ENCODE peak calls at places on chromosomes 4 and X, in five cellular contexts. M is WTC11, G is endothelial cell, W is dorsolateral prefrontal cortex, E is endothelial cell of umbilical vein. V is an unnamed sample.

GRCh38 chrX:36856849-36857248 is 151.3 kb upstream of the FAM47C start:
- DNase-seq in E (no peak), W (no peak), G (no peak), M (no peak), V (no peak)

GRCh38 chr4:139011220-139011950 is 4.2 kb upstream of the NOCT start:
- DNase-seq in G (no peak), M (no peak), E (no peak), W (no peak), V (no peak)

GRCh38 chrX:154515803-154516654 is at the start of gene FAM3A:
- DNase-seq in M (peak), W (peak), G (peak), E (peak), V (peak)

GRCh38 chr4:4849524-4850193 is 9.8 kb upstream of the MSX1 start:
- DNase-seq in M (no peak), E (no peak), W (no peak), G (no peak), V (no peak)

GRCh38 chr4:12562016-12562415 is 922.1 kb downstream of the RAB28 start:
- DNase-seq in G (no peak), W (no peak), E (no peak), M (no peak), V (no peak)

GRCh38 chr4:114600066-114600552 is 1.5 kb downstream of the UGT8 start:
- DNase-seq in E (no peak), G (no peak), M (no peak), W (no peak), V (no peak)

GRCh38 chr4:37002625-37003024 is 241.9 kb upstream of the NWD2 start:
- DNase-seq in E (no peak), G (no peak), M (no peak), W (no peak), V (no peak)

GRCh38 chr4:8255698-8256441 is 13.7 kb upstream of the HTRA3 start:
- DNase-seq in M (no peak), W (no peak), G (no peak), E (no peak), V (no peak)

DNA sequence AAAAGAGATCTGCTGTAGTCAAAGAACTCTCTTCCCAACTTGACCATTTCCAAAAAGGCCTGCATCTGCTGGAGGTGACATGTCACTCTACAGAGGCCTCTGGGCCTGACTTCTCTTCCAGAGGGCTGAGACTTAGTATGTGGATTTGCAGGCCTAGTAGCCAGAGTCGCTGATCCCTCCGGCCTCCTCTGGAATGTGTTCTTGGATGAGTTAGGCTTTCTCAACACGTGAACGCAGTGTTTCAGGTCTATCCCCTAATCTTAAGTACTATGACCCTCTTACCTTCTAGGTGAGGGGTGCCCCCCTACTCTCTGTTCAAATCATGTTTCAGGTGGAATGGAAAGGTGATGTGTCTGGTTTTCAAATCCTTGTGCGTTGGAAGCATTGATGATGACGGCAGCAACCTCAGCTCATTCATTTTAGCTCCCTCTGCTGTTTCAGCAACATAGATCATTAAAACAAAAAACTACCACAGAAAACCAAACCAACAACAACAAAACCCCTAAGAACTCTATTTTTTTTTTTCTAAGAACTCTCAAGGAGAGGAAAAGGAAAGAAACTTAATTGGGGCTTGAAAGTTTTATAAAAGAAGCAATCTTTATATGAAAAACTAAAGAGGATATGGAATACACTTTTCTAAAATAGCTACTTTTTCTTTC is 56.4 kb downstream of the RWDD4 start:
- DNase-seq in G (no peak), W (no peak), M (no peak), E (peak), V (no peak)
- TF ChIP-seq CTCF in G (no peak), W (peak), M (no peak), E (no peak), V (no peak)

GRCh38 chr4:44869222-44869882 is 143.0 kb upstream of the GNPDA2 start:
- DNase-seq in W (no peak), E (no peak), M (no peak), G (no peak), V (no peak)
- TF ChIP-seq CTCF in W (no peak), E (no peak), M (no peak), G (no peak), V (no peak)

GRCh38 chr4:76723373-76723772 is 174.6 kb downstream of the SOWAHB start:
- DNase-seq in G (no peak), W (no peak), M (no peak), E (no peak), V (no peak)
- TF ChIP-seq CTCF in G (no peak), W (no peak), M (no peak), E (no peak), V (no peak)

GRCh38 chr4:110172972-110173371 is 25.4 kb downstream of the ELOVL6 start:
- DNase-seq in G (no peak), M (no peak), E (no peak), W (no peak), V (no peak)

GRCh38 chr4:110171981-110172380 is 26.4 kb downstream of the ELOVL6 start:
- DNase-seq in G (no peak), E (no peak), W (no peak), M (no peak), V (no peak)

GRCh38 chr4:110175634-110176033 is 22.8 kb downstream of the ELOVL6 start:
- DNase-seq in G (no peak), W (no peak), M (no peak), E (no peak), V (no peak)

GRCh38 chr4:110165382-110166285 is 32.8 kb downstream of the ELOVL6 start:
- DNase-seq in M (no peak), G (no peak), E (peak), W (no peak), V (no peak)

DNA sequence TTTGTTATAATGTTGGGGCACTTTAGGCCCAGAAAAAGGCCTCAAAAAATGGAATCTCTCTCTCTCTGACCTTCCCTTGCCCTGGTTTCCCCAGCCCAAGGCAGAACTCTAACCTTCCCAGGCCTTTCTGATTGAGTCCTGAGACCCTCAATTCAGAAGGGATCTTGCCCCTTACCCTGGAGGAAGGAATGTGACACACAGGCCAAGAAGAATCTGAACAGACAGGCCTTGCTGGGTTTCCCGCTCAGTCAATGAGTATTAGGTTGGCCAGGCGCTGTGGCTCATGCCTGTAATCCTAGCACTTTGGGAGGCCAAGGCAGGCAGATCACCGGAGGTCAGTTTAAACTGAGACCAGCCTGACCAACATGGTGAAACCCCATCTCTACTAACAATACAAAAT is 27.6 kb downstream of the ELOVL6 start:
- DNase-seq in W (no peak), G (no peak), E (no peak), M (peak), V (no peak)
- TF ChIP-seq CTCF in W (no peak), G (no peak), E (no peak), M (peak), V (no peak)

GRCh38 chr4:40980318-40980883 is 230.6 kb downstream of the NSUN7 start:
- DNase-seq in W (no peak), G (peak), E (peak), M (no peak), V (no peak)
- TF ChIP-seq CTCF in W (peak), G (peak), E (peak), M (peak), V (peak)

GRCh38 chrX:110156167-110156754 is 153.3 kb downstream of the TMEM164 start:
- DNase-seq in G (no peak), W (no peak), E (no peak), M (no peak), V (no peak)
- TF ChIP-seq CTCF in G (peak), W (peak), E (no peak), M (no peak), V (peak)

GRCh38 chrX:45824471-45824870 is 623.8 kb upstream of the DIPK2B start:
- DNase-seq in M (peak), E (peak), G (peak), W (no peak), V (no peak)
- TF ChIP-seq CTCF in M (no peak), E (peak), G (peak), W (peak), V (no peak)

GRCh38 chr4:18935956-18936355 is 914.4 kb upstream of the LCORL start:
- DNase-seq in W (no peak), M (peak), E (no peak), G (no peak), V (no peak)

GRCh38 chr4:18931643-18932373 is 910.3 kb upstream of the LCORL start:
- DNase-seq in W (no peak), M (no peak), G (no peak), E (no peak), V (no peak)

GRCh38 chr4:18937080-18937479 is 915.5 kb upstream of the LCORL start:
- DNase-seq in M (no peak), W (no peak), G (no peak), E (no peak), V (no peak)

GRCh38 chr4:18932940-18933339 is 911.4 kb upstream of the LCORL start:
- DNase-seq in E (no peak), G (no peak), W (no peak), M (no peak), V (no peak)

DNA sequence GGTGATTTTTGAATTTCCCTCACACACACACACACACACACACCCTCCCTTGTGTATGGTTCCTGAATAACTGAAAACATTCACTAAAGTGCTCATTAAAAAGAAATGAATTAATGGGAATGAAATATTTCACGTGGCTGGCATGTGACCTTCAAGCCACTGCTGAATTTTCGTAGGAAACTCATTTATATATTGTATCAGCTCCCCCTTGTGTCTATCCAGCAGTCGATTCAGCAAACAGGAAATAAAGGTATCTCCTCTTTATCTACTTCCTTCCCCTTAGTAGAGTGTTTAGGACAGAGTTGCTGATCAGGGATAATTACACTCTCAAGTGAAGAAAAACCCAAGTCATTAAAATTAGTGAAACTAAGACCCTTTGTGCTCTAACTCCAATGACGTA is 912.6 kb upstream of the LCORL start:
- DNase-seq in G (no peak), E (no peak), W (no peak), M (no peak), V (no peak)
- TF ChIP-seq CTCF in G (no peak), E (no peak), W (no peak), M (no peak), V (no peak)

GRCh38 chrX:28178206-28178605 is 197.0 kb upstream of the DCAF8L1 start:
- DNase-seq in W (no peak), M (no peak), E (no peak), G (no peak), V (no peak)

GRCh38 chrX:28177202-28177601 is 196.0 kb upstream of the DCAF8L1 start:
- DNase-seq in M (peak), G (peak), W (no peak), E (no peak), V (no peak)
- TF ChIP-seq CTCF in M (peak), G (peak), W (no peak), E (peak), V (peak)